ENCODE peak calls at places on chromosomes 12 and 14, in nine cellular contexts. One of them, this sample, is unnamed.

GRCh38 chr14:98008381-98009113 is 1211.4 kb downstream of the VRK1 start:
- DNase-seq in SW480: peak
- DNase-seq in thoracic aorta: no peak
- DNase-seq in epithelial cell of esophagus: peak
- DNase-seq in NCI-H1092: no peak
- DNase-seq in H9: no peak
- DNase-seq in AG08395: no peak
- DNase-seq in endothelial cell of umbilical vein: no peak
- DNase-seq in T-helper 22 cell: no peak
- DNase-seq in this sample: no peak

GRCh38 chr12:119374615-119375014 is 40.1 kb downstream of the CCDC60 start:
- DNase-seq in T-helper 22 cell: no peak
- DNase-seq in epithelial cell of esophagus: no peak
- DNase-seq in H9: no peak
- DNase-seq in SW480: no peak
- DNase-seq in NCI-H1092: no peak
- DNase-seq in thoracic aorta: no peak
- DNase-seq in AG08395: no peak
- DNase-seq in endothelial cell of umbilical vein: no peak
- DNase-seq in this sample: no peak

GRCh38 chr12:129871991-129872969 is 31.5 kb downstream of the TMEM132D start:
- DNase-seq in T-helper 22 cell: no peak
- DNase-seq in SW480: no peak
- DNase-seq in epithelial cell of esophagus: no peak
- DNase-seq in H9: peak
- DNase-seq in endothelial cell of umbilical vein: no peak
- DNase-seq in AG08395: no peak
- DNase-seq in thoracic aorta: no peak
- DNase-seq in NCI-H1092: peak
- DNase-seq in this sample: no peak

GRCh38 chr12:12715459-12716150 is 1.6 kb upstream of the CDKN1B start:
- DNase-seq in AG08395: no peak
- DNase-seq in SW480: peak
- DNase-seq in H9: no peak
- DNase-seq in NCI-H1092: no peak
- DNase-seq in epithelial cell of esophagus: peak
- DNase-seq in T-helper 22 cell: no peak
- DNase-seq in thoracic aorta: no peak
- DNase-seq in endothelial cell of umbilical vein: peak
- DNase-seq in this sample: peak

GRCh38 chr12:106296179-106296877 is 6.2 kb upstream of the TCP11L2 start:
- DNase-seq in T-helper 22 cell: no peak
- DNase-seq in epithelial cell of esophagus: peak
- DNase-seq in NCI-H1092: no peak
- DNase-seq in AG08395: peak
- DNase-seq in H9: no peak
- DNase-seq in thoracic aorta: no peak
- DNase-seq in SW480: peak
- DNase-seq in endothelial cell of umbilical vein: no peak
- DNase-seq in this sample: no peak

GRCh38 chr12:124242529-124243065 is 52.3 kb upstream of the RFLNA start:
- DNase-seq in SW480: no peak
- DNase-seq in AG08395: no peak
- DNase-seq in NCI-H1092: no peak
- DNase-seq in endothelial cell of umbilical vein: no peak
- DNase-seq in T-helper 22 cell: no peak
- DNase-seq in thoracic aorta: no peak
- DNase-seq in epithelial cell of esophagus: no peak
- DNase-seq in H9: no peak
- DNase-seq in this sample: no peak

GRCh38 chr12:76020731-76021672 is 10.6 kb downstream of the PHLDA1 start:
- DNase-seq in AG08395: peak
- DNase-seq in thoracic aorta: no peak
- DNase-seq in NCI-H1092: no peak
- DNase-seq in epithelial cell of esophagus: peak
- DNase-seq in T-helper 22 cell: peak
- DNase-seq in SW480: peak
- DNase-seq in endothelial cell of umbilical vein: peak
- DNase-seq in H9: no peak
- DNase-seq in this sample: peak

GRCh38 chr12:83474369-83474768 is 787.7 kb downstream of the TMTC2 start:
- DNase-seq in epithelial cell of esophagus: no peak
- DNase-seq in NCI-H1092: no peak
- DNase-seq in AG08395: no peak
- DNase-seq in thoracic aorta: no peak
- DNase-seq in T-helper 22 cell: no peak
- DNase-seq in H9: no peak
- DNase-seq in endothelial cell of umbilical vein: no peak
- DNase-seq in SW480: no peak
- DNase-seq in this sample: no peak

GRCh38 chr14:64625363-64626232 is 75.8 kb downstream of the PPP1R36 start:
- DNase-seq in H9: no peak
- DNase-seq in epithelial cell of esophagus: no peak
- DNase-seq in NCI-H1092: no peak
- DNase-seq in AG08395: no peak
- DNase-seq in SW480: no peak
- DNase-seq in endothelial cell of umbilical vein: peak
- DNase-seq in T-helper 22 cell: no peak
- DNase-seq in thoracic aorta: no peak
- DNase-seq in this sample: no peak

GRCh38 chr14:106378191-106378590 is 851.8 kb downstream of the TMEM121 start:
- DNase-seq in AG08395: no peak
- DNase-seq in H9: no peak
- DNase-seq in thoracic aorta: no peak
- DNase-seq in endothelial cell of umbilical vein: no peak
- DNase-seq in T-helper 22 cell: no peak
- DNase-seq in epithelial cell of esophagus: no peak
- DNase-seq in SW480: no peak
- DNase-seq in NCI-H1092: no peak
- DNase-seq in this sample: no peak

GRCh38 chr14:77077040-77077439 is 21.0 kb upstream of the CIPC start:
- DNase-seq in thoracic aorta: no peak
- DNase-seq in endothelial cell of umbilical vein: no peak
- DNase-seq in T-helper 22 cell: no peak
- DNase-seq in SW480: no peak
- DNase-seq in AG08395: no peak
- DNase-seq in NCI-H1092: no peak
- DNase-seq in epithelial cell of esophagus: no peak
- DNase-seq in H9: no peak
- DNase-seq in this sample: no peak

GRCh38 chr12:113555226-113555625 is 83.6 kb upstream of the LHX5 start:
- DNase-seq in SW480: no peak
- DNase-seq in H9: no peak
- DNase-seq in AG08395: no peak
- DNase-seq in T-helper 22 cell: no peak
- DNase-seq in NCI-H1092: no peak
- DNase-seq in endothelial cell of umbilical vein: no peak
- DNase-seq in thoracic aorta: no peak
- DNase-seq in epithelial cell of esophagus: no peak
- DNase-seq in this sample: no peak

GRCh38 chr12:19953734-19954133 is 414.6 kb upstream of the PDE3A start:
- DNase-seq in endothelial cell of umbilical vein: peak
- DNase-seq in AG08395: no peak
- DNase-seq in SW480: no peak
- DNase-seq in NCI-H1092: no peak
- DNase-seq in thoracic aorta: no peak
- DNase-seq in H9: no peak
- DNase-seq in T-helper 22 cell: no peak
- DNase-seq in epithelial cell of esophagus: no peak
- DNase-seq in this sample: no peak

GRCh38 chr14:91925727-91926121 is 21.8 kb downstream of the FBLN5 start:
- DNase-seq in T-helper 22 cell: no peak
- DNase-seq in thoracic aorta: no peak
- DNase-seq in NCI-H1092: no peak
- DNase-seq in epithelial cell of esophagus: no peak
- DNase-seq in AG08395: no peak
- DNase-seq in H9: no peak
- DNase-seq in endothelial cell of umbilical vein: no peak
- DNase-seq in SW480: no peak
- DNase-seq in this sample: no peak

GRCh38 chr12:49126852-49127763 is 4.1 kb downstream of the TUBA1B start:
- DNase-seq in epithelial cell of esophagus: no peak
- DNase-seq in T-helper 22 cell: no peak
- DNase-seq in endothelial cell of umbilical vein: no peak
- DNase-seq in thoracic aorta: no peak
- DNase-seq in AG08395: no peak
- DNase-seq in H9: no peak
- DNase-seq in SW480: no peak
- DNase-seq in NCI-H1092: no peak
- DNase-seq in this sample: no peak

GRCh38 chr12:60072911-60073310 is 477.1 kb downstream of the SLC16A7 start:
- DNase-seq in AG08395: peak
- DNase-seq in NCI-H1092: no peak
- DNase-seq in SW480: no peak
- DNase-seq in T-helper 22 cell: no peak
- DNase-seq in thoracic aorta: no peak
- DNase-seq in epithelial cell of esophagus: peak
- DNase-seq in endothelial cell of umbilical vein: peak
- DNase-seq in H9: no peak
- DNase-seq in this sample: no peak

GRCh38 chr14:89445252-89445973 is 28.4 kb upstream of the FOXN3 start:
- DNase-seq in thoracic aorta: no peak
- DNase-seq in T-helper 22 cell: no peak
- DNase-seq in endothelial cell of umbilical vein: no peak
- DNase-seq in AG08395: no peak
- DNase-seq in SW480: no peak
- DNase-seq in NCI-H1092: no peak
- DNase-seq in H9: no peak
- DNase-seq in epithelial cell of esophagus: no peak
- DNase-seq in this sample: no peak

GRCh38 chr14:64758025-64758521 is 53.8 kb downstream of the PLEKHG3 start:
- DNase-seq in NCI-H1092: no peak
- DNase-seq in AG08395: no peak
- DNase-seq in thoracic aorta: no peak
- DNase-seq in H9: no peak
- DNase-seq in endothelial cell of umbilical vein: no peak
- DNase-seq in SW480: no peak
- DNase-seq in T-helper 22 cell: peak
- DNase-seq in epithelial cell of esophagus: peak
- DNase-seq in this sample: no peak

GRCh38 chr12:45215419-45216296 is at the start of gene ANO6:
- DNase-seq in NCI-H1092: peak
- DNase-seq in endothelial cell of umbilical vein: peak
- DNase-seq in AG08395: peak
- DNase-seq in thoracic aorta: peak
- DNase-seq in H9: peak
- DNase-seq in epithelial cell of esophagus: peak
- DNase-seq in T-helper 22 cell: peak
- DNase-seq in SW480: peak
- DNase-seq in this sample: peak

GRCh38 chr14:68682166-68683103 is 110.4 kb downstream of the ZFP36L1 start:
- DNase-seq in epithelial cell of esophagus: peak
- DNase-seq in H9: no peak
- DNase-seq in endothelial cell of umbilical vein: peak
- DNase-seq in SW480: peak
- DNase-seq in thoracic aorta: peak
- DNase-seq in AG08395: peak
- DNase-seq in NCI-H1092: no peak
- DNase-seq in T-helper 22 cell: peak
- DNase-seq in this sample: no peak

GRCh38 chr14:58638231-58639205 is 756 bp downstream of the DACT1 start:
- DNase-seq in NCI-H1092: no peak
- DNase-seq in endothelial cell of umbilical vein: peak
- DNase-seq in T-helper 22 cell: no peak
- DNase-seq in H9: peak
- DNase-seq in epithelial cell of esophagus: peak
- DNase-seq in thoracic aorta: no peak
- DNase-seq in SW480: peak
- DNase-seq in AG08395: peak
- DNase-seq in this sample: peak

GRCh38 chr12:110726018-110726417 is 16.7 kb downstream of the PPP1CC start:
- DNase-seq in NCI-H1092: no peak
- DNase-seq in AG08395: no peak
- DNase-seq in endothelial cell of umbilical vein: no peak
- DNase-seq in thoracic aorta: no peak
- DNase-seq in T-helper 22 cell: no peak
- DNase-seq in H9: no peak
- DNase-seq in epithelial cell of esophagus: no peak
- DNase-seq in SW480: no peak
- DNase-seq in this sample: no peak

GRCh38 chr12:45828402-45828801 is 98.9 kb downstream of the ARID2 start:
- DNase-seq in NCI-H1092: no peak
- DNase-seq in SW480: no peak
- DNase-seq in T-helper 22 cell: no peak
- DNase-seq in epithelial cell of esophagus: no peak
- DNase-seq in endothelial cell of umbilical vein: no peak
- DNase-seq in AG08395: no peak
- DNase-seq in H9: no peak
- DNase-seq in thoracic aorta: no peak
- DNase-seq in this sample: no peak

GRCh38 chr12:110234197-110235154 is 46.6 kb upstream of the ATP2A2 start:
- DNase-seq in AG08395: no peak
- DNase-seq in epithelial cell of esophagus: no peak
- DNase-seq in thoracic aorta: no peak
- DNase-seq in endothelial cell of umbilical vein: no peak
- DNase-seq in H9: no peak
- DNase-seq in T-helper 22 cell: no peak
- DNase-seq in SW480: no peak
- DNase-seq in NCI-H1092: no peak
- DNase-seq in this sample: no peak

GRCh38 chr14:39174560-39175444 is at the start of gene PNN:
- DNase-seq in NCI-H1092: peak
- DNase-seq in epithelial cell of esophagus: peak
- DNase-seq in thoracic aorta: peak
- DNase-seq in AG08395: peak
- DNase-seq in endothelial cell of umbilical vein: peak
- DNase-seq in H9: peak
- DNase-seq in SW480: peak
- DNase-seq in T-helper 22 cell: peak
- DNase-seq in this sample: peak

GRCh38 chr14:102316048-102316745 is 3.3 kb upstream of the ZNF839 start:
- DNase-seq in thoracic aorta: peak
- DNase-seq in NCI-H1092: peak
- DNase-seq in endothelial cell of umbilical vein: no peak
- DNase-seq in AG08395: no peak
- DNase-seq in H9: no peak
- DNase-seq in T-helper 22 cell: peak
- DNase-seq in epithelial cell of esophagus: peak
- DNase-seq in SW480: peak
- DNase-seq in this sample: peak

GRCh38 chr12:32801269-32802019 is 45.7 kb upstream of the YARS2 start:
- DNase-seq in SW480: no peak
- DNase-seq in endothelial cell of umbilical vein: no peak
- DNase-seq in NCI-H1092: no peak
- DNase-seq in epithelial cell of esophagus: no peak
- DNase-seq in T-helper 22 cell: no peak
- DNase-seq in H9: no peak
- DNase-seq in thoracic aorta: no peak
- DNase-seq in AG08395: no peak
- DNase-seq in this sample: no peak

GRCh38 chr14:49928010-49928409 is 35.1 kb downstream of the ARF6 start:
- DNase-seq in epithelial cell of esophagus: no peak
- DNase-seq in NCI-H1092: no peak
- DNase-seq in AG08395: no peak
- DNase-seq in H9: no peak
- DNase-seq in T-helper 22 cell: no peak
- DNase-seq in SW480: no peak
- DNase-seq in endothelial cell of umbilical vein: no peak
- DNase-seq in thoracic aorta: no peak
- DNase-seq in this sample: no peak